ENCODE peak calls at places on chromosome 7, in seven cellular contexts. S is ascending aorta, X is colonic mucosa, C is left ventricle myocardium inferior, V is keratinocyte, H is mesendoderm, U is thoracic aorta. Q is an unnamed sample. For H3K36me3, the result is how much of the 10 kb centered on the place peaks cover.

GRCh38 chr7:22572937-22573336 is 72.9 kb upstream of the STEAP1B start:
- DNase-seq in S (no peak), X (no peak), C (no peak), V (peak), H (no peak), U (no peak), Q (peak)

GRCh38 chr7:149854611-149855367 is 16.6 kb downstream of the ZNF862 start:
- DNase-seq in S (no peak), X (peak), C (peak), V (no peak), H (peak), U (no peak), Q (peak)

GRCh38 chr7:149266451-149266850 is 4.5 kb downstream of the ZNF783 start:
- DNase-seq in S (no peak), X (no peak), C (no peak), V (no peak), H (no peak), U (no peak), Q (no peak)

GRCh38 chr7:69232445-69233376 is 365.6 kb upstream of the AUTS2 start:
- DNase-seq in S (no peak), X (no peak), C (no peak), V (no peak), H (peak), U (no peak), Q (no peak)

GRCh38 chr7:156680281-156680680 is 39.7 kb downstream of the RNF32 start:
- DNase-seq in S (no peak), X (no peak), C (no peak), V (no peak), H (no peak), U (no peak), Q (peak)

GRCh38 chr7:7395785-7396184 is 139.9 kb downstream of the COL28A1 start:
- DNase-seq in S (no peak), X (no peak), C (no peak), V (no peak), H (no peak), U (no peak), Q (no peak)

GRCh38 chr7:47383064-47383463 is 198.8 kb downstream of the TNS3 start:
- DNase-seq in S (no peak), X (no peak), C (no peak), V (no peak), H (no peak), U (no peak), Q (no peak)

GRCh38 chr7:36923831-36924555 is 199.7 kb upstream of the AOAH start:
- DNase-seq in S (no peak), X (peak), C (no peak), V (no peak), H (no peak), U (no peak), Q (no peak)

GRCh38 chr7:102236592-102237287 is 49.9 kb upstream of the SH2B2 start:
- DNase-seq in S (peak), X (peak), C (peak), V (no peak), H (peak), U (no peak), Q (peak)

GRCh38 chr7:112138938-112139337 is 67.3 kb downstream of the DOCK4 start:
- DNase-seq in S (no peak), X (no peak), C (no peak), V (no peak), H (no peak), U (no peak), Q (no peak)

GRCh38 chr7:133016629-133017028 is 65.3 kb downstream of the CHCHD3 start:
- DNase-seq in S (no peak), X (no peak), C (no peak), V (no peak), H (no peak), U (no peak), Q (no peak)

GRCh38 chr7:157373493-157373892 is 36.7 kb downstream of the DNAJB6 start:
- DNase-seq in S (no peak), X (no peak), C (no peak), V (no peak), H (no peak), U (no peak), Q (no peak)

GRCh38 chr7:64947252-64948000 is 43.4 kb downstream of the ZNF117 start:
- DNase-seq in S (no peak), X (no peak), C (no peak), V (no peak), H (no peak), U (no peak), Q (no peak)

GRCh38 chr7:36281945-36282727 is 107.5 kb upstream of the ANLN start:
- DNase-seq in S (no peak), X (no peak), C (no peak), V (no peak), H (peak), U (no peak), Q (peak)

GRCh38 chr7:5425507-5426225 is 2.0 kb upstream of the TNRC18 start:
- DNase-seq in S (peak), X (peak), C (peak), V (no peak), H (peak), U (no peak), Q (peak)

GRCh38 chr7:2123360-2123759 is 109.4 kb downstream of the MAD1L1 start:
- DNase-seq in S (no peak), X (no peak), C (no peak), V (no peak), H (no peak), U (no peak), Q (no peak)

GRCh38 chr7:81120141-81120540 is 201.3 kb upstream of the SEMA3C start:
- DNase-seq in S (no peak), X (no peak), C (no peak), V (no peak), H (no peak), U (no peak), Q (no peak)

GRCh38 chr7:81120803-81121202 is 202.0 kb upstream of the SEMA3C start:
- DNase-seq in S (no peak), X (no peak), C (no peak), V (no peak), H (no peak), U (no peak), Q (no peak)
- H3K36me3 ChIP-seq in S (under half), X (under half), C (under half), V (under half), H (under half), U (under half), Q (under half)

GRCh38 chr7:15684036-15684815 is 2.3 kb downstream of the MEOX2 start:
- DNase-seq in S (no peak), X (no peak), C (no peak), V (no peak), H (no peak), U (no peak), Q (no peak)
- H3K4me3 ChIP-seq in S (peak), X (no peak), C (peak), V (no peak), H (no peak), U (peak), Q (no peak)

GRCh38 chr7:152128252-152128651 is 102.8 kb downstream of the GALNT11 start:
- DNase-seq in S (no peak), X (no peak), C (no peak), V (no peak), H (no peak), U (no peak), Q (no peak)

GRCh38 chr7:152128741-152129461 is 103.4 kb downstream of the GALNT11 start:
- DNase-seq in S (no peak), X (no peak), C (no peak), V (no peak), H (no peak), U (no peak), Q (no peak)

GRCh38 chr7:152126741-152127140 is 101.3 kb downstream of the GALNT11 start:
- DNase-seq in S (no peak), X (no peak), C (no peak), V (no peak), H (no peak), U (no peak), Q (no peak)

GRCh38 chr7:152129682-152130081 is 104.2 kb downstream of the GALNT11 start:
- DNase-seq in S (no peak), X (no peak), C (no peak), V (no peak), H (no peak), U (no peak), Q (no peak)

GRCh38 chr7:152127229-152127628 is 101.8 kb downstream of the GALNT11 start:
- DNase-seq in S (no peak), X (no peak), C (no peak), V (no peak), H (no peak), U (no peak), Q (no peak)
- H3K36me3 ChIP-seq in S (half or more), X (under half), C (half or more), V (under half), H (under half), U (under half), Q (under half)

DNA sequence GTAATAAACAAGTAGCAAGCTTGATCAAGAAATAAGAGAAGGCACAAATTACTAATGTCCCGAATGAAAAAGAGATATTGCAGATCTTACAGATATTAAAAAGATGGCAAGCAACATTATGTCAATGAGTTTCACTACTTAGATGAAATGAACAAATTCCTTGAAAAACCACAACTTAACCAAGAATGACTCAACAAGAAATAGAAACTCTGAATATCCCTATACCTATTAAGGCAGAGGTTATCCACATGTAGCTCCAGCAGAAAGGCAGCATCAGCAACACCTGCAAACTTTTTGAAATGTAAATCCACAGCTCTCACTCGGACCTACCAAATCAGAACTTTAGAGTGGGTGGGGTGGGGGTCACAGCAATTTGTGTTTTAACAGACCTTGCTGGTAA is 33.6 kb downstream of the PDE1C start:
- DNase-seq in S (no peak), X (no peak), C (no peak), V (no peak), H (no peak), U (no peak), Q (peak)
- H3K4me3 ChIP-seq in S (no peak), X (no peak), C (no peak), V (no peak), H (no peak), U (no peak), Q (no peak)

GRCh38 chr7:34011711-34012110 is 106.4 kb downstream of the BMPER start:
- DNase-seq in S (no peak), X (no peak), C (no peak), V (no peak), H (no peak), U (no peak), Q (no peak)

GRCh38 chr7:34015656-34016055 is 110.3 kb downstream of the BMPER start:
- DNase-seq in S (no peak), X (no peak), C (no peak), V (no peak), H (no peak), U (no peak), Q (no peak)

GRCh38 chr7:34011017-34011680 is 105.8 kb downstream of the BMPER start:
- DNase-seq in S (no peak), X (no peak), C (no peak), V (no peak), H (no peak), U (no peak), Q (peak)

GRCh38 chr7:34016876-34017275 is 111.5 kb downstream of the BMPER start:
- DNase-seq in S (no peak), X (no peak), C (no peak), V (no peak), H (no peak), U (no peak), Q (peak)

DNA sequence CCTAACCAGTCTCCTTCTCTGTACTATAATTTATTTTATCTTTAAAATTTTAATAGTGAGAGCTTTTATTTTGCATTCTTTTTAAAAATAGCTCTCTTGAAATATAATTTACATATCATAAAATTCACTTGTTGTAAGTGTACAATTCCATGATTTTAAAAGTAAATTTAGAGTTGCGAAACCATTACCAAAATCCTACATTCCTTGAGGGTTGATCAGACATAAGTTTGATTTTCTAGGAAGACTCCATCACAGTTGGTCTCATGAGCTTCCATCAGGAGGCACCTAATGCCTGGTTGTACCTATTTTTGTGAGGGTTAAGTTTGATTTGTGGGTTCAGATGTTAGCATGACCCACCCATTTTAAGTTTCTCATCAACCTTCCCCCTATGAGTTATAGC is 108.1 kb downstream of the BMPER start:
- DNase-seq in S (no peak), X (no peak), C (no peak), V (no peak), H (no peak), U (no peak), Q (no peak)
- H3K36me3 ChIP-seq in S (under half), X (under half), C (under half), V (under half), H (under half), U (under half), Q (under half)